ENCODE peak calls at places on chromosomes 2 and 18, in six cellular contexts. X is ovary, W is HepG2, V is tibial nerve, S is A549, Y is esophagus muscularis mucosa. U is an unnamed sample.
A peak's percentile ranks its signal among the peaks of the same experiment; 100 is the strongest.

GRCh38 chr2:182915369-182916326 is 49.2 kb upstream of the FRZB start:
- DNase-seq in X (no peak), W (no peak), V (no peak), S (peak; percentile 6), Y (no peak), U (no peak)

GRCh38 chr2:9392895-9393757 is 30.2 kb downstream of the ITGB1BP1 start:
- DNase-seq in X (peak; percentile 48), W (no peak), V (peak; percentile 13), S (no peak), Y (no peak), U (no peak)

GRCh38 chr2:170091461-170091860 is 86.5 kb upstream of the MYO3B start:
- DNase-seq in X (no peak), W (no peak), V (no peak), S (no peak), Y (no peak), U (no peak)

GRCh38 chr2:101442667-101443061 is 32.2 kb downstream of the RFX8 start:
- DNase-seq in X (no peak), W (peak; percentile 59), V (no peak), S (peak; percentile 16), Y (no peak), U (no peak)

GRCh38 chr2:73759287-73759764 is 20.6 kb downstream of the DUSP11 start:
- DNase-seq in X (no peak), W (no peak), V (no peak), S (no peak), Y (no peak), U (no peak)

GRCh38 chr2:67366832-67367412 is 30.2 kb upstream of the ETAA1 start:
- DNase-seq in X (no peak), W (no peak), V (no peak), S (no peak), Y (no peak), U (no peak)

GRCh38 chr2:172442072-172442895 is 14.9 kb downstream of the ITGA6 start:
- DNase-seq in X (no peak), W (peak; percentile 75), V (no peak), S (peak; percentile 94), Y (no peak), U (peak; percentile 87)

GRCh38 chr2:107936427-107937359 is 49.6 kb upstream of the SLC5A7 start:
- DNase-seq in X (no peak), W (peak; percentile 10), V (no peak), S (peak; percentile 11), Y (no peak), U (no peak)

GRCh38 chr2:49332415-49332814 is 178.1 kb upstream of the FSHR start:
- DNase-seq in X (no peak), W (no peak), V (no peak), S (no peak), Y (no peak), U (no peak)

GRCh38 chr18:65768379-65768778 is 17.6 kb downstream of the CDH7 start:
- DNase-seq in X (no peak), W (peak; percentile 30), V (no peak), S (peak; percentile 72), Y (no peak), U (no peak)

GRCh38 chr2:113133696-113134558 is 6.5 kb downstream of the IL1RN start:
- DNase-seq in X (no peak), W (no peak), V (no peak), S (no peak), Y (no peak), U (no peak)

GRCh38 chr2:172972005-172972619 is 103.5 kb upstream of the MAP3K20 start:
- DNase-seq in X (peak; percentile 49), W (peak; percentile 52), V (no peak), S (peak; percentile 52), Y (no peak), U (peak; percentile 47)

GRCh38 chr2:78541451-78542267 is 483.8 kb upstream of the REG3G start:
- DNase-seq in X (no peak), W (peak; percentile 98), V (no peak), S (peak; percentile 39), Y (no peak), U (no peak)

GRCh38 chr2:201827621-201828020 is 21.3 kb downstream of the CDK15 start:
- DNase-seq in X (no peak), W (no peak), V (no peak), S (no peak), Y (no peak), U (no peak)

GRCh38 chr2:20745924-20746555 is 76.9 kb downstream of the LDAH start:
- DNase-seq in X (no peak), W (peak; percentile 12), V (no peak), S (peak; percentile 57), Y (no peak), U (no peak)

GRCh38 chr2:12330916-12331315 is 385.8 kb upstream of the TRIB2 start:
- DNase-seq in X (no peak), W (no peak), V (no peak), S (no peak), Y (no peak), U (no peak)

GRCh38 chr2:2765176-2765800 is 434.2 kb upstream of the MYT1L start:
- DNase-seq in X (no peak), W (no peak), V (no peak), S (no peak), Y (no peak), U (no peak)
- TF ChIP-seq EP300 in X (no peak), W (no peak), V (no peak), S (no peak), Y (no peak), U (no peak)

GRCh38 chr2:227252831-227253230 is 72.2 kb upstream of the MFF start:
- DNase-seq in X (no peak), W (no peak), V (no peak), S (no peak), Y (no peak), U (no peak)

GRCh38 chr2:227248876-227249275 is 76.2 kb upstream of the MFF start:
- DNase-seq in X (no peak), W (no peak), V (no peak), S (no peak), Y (no peak), U (no peak)
- TF ChIP-seq CTCF in X (no peak), W (no peak), V (no peak), S (no peak), Y (no peak), U (no peak)

DNA sequence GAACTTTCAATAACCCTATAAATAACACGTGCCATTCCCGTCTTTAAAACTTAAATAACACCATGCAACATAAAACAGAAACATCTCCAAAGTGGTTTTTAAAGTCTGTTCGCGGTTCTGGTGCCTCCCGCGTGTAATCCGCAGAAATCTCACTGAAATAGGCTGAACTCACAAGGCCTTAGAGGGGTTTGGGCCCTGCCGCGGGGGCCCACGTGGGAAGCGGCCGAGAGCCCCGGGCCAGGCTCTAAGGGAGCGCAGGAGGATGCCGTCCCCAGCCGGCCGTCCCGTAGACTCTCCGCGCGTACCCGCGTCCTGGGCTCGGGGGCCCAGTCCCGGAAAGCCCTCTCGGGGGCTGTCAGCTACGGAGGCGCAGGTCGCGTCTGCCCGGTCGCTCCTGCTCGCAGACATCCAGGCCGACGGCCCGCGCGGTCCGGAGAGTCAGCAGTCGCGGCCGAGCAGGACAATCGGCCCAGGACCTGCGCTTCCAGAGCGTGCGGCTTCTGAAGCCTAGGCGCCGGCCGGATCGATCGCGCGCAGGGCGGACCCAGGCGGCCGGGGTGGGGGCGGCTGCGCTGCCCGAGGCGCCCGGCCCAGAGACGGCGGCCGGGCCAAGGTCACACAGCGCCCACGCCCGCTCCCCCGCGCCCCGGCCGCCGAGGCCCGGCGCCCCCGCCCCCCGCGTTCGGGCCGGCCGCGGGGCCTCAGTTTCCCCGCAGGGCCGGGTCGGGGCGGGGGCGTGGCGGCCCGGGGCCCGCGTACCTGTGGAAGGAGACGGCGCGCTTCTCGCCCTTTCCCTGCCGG is 576 bp downstream of the THAP4 start:
- DNase-seq in X (peak; percentile 65), W (peak; percentile 49), V (no peak), S (peak; percentile 52), Y (no peak), U (peak; percentile 55)
- TF ChIP-seq POLR2A in X (no peak), W (peak; percentile 42), V (no peak), S (no peak), Y (no peak), U (no peak)

GRCh38 chr2:81996332-81996731 is 1691.8 kb upstream of the LRRTM1 start:
- DNase-seq in X (no peak), W (no peak), V (no peak), S (no peak), Y (no peak), U (no peak)
- TF ChIP-seq EP300 in X (no peak), W (no peak), V (no peak), S (no peak), Y (no peak), U (no peak)

DNA sequence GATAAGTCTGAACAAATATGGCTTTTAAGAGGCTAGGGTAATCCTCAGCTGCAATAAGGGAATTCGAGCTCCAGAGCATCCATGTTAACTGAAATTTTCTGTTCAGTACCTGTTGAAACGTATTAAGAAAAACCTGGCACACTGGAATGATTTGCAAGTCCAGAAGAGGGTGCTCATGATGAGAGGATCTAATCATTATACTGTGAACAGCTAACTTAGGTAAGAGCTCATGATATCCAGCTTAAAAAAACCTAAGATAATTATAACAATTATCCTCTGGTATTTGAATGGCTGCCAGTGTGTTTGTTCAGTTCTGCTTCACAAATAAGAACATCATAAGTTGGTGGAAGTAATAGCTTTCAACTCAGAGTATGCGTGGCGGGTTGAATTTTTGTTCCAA is 1118.3 kb upstream of the DDX18 start:
- DNase-seq in X (no peak), W (no peak), V (no peak), S (peak; percentile 1), Y (no peak), U (no peak)
- TF ChIP-seq CTCF in X (no peak), W (no peak), V (no peak), S (no peak), Y (no peak), U (no peak)

DNA sequence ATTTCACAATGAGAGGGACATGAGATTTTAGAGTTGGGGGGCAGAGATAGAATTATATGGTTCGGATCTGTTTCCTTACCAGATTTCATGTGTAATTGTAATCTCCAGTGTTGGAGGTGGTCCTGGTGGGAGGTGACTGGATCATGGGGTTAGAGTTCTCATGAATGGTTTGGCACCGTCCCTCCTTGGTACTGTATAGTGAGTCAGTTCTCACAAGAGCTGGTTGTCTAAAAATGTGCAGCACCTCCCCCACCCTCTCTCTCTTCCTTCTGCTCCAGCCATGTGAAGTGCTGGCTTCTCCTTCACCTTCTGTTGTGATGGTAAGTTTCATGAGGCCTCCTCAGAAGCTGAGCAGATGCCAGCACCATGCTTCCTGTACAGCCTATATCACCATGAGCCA is 138.1 kb downstream of the SCG2 start:
- DNase-seq in X (no peak), W (no peak), V (no peak), S (no peak), Y (no peak), U (no peak)
- TF ChIP-seq POLR2A in X (no peak), W (no peak), V (no peak), S (no peak), Y (no peak), U (no peak)

DNA sequence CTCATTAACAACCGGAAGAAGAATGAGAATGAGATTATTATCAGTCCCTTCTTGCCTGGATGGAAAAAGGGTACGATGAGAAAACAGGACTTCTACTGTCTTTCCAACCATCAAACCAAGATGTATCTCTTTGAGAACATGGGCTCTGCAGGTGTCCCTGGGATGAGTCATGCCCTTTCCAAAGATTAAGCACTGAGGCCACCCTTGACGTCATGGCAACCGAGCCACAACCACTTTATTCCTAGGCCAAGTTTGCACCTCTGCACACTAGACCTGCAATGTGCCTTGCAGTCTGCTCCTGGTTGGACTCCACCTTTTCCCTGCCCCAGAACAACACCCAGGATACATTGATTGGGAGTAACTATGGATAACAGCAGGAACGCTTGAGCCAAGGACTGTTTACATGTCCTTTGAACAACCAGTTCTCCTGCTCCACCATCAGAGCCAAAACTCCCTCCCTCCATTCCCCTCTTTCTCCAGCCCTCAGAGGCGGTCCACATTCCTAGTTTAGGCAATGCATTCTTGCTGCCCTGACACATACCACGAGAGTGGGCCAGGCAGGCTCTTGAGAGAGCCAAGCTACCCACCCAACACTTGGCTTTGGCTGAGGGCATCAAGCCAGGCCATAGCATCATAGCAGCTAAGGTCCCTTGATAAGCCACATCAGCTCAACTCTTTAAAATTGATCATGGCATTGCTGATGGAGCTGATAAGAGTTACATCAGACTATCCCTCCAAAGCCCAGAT is 310.7 kb downstream of the TNS1 start:
- DNase-seq in X (peak; percentile 70), W (no peak), V (no peak), S (no peak), Y (peak; percentile 94), U (no peak)
- TF ChIP-seq EP300 in X (no peak), W (no peak), V (peak; percentile 83), S (no peak), Y (no peak), U (no peak)